ENCODE peak calls at places on chromosomes 16 and 17, in six cellular contexts. P is effector memory CD4-positive, alpha-beta T cell; L is foreskin keratinocyte; Y is A549; U is cardiac muscle cell; V is GM23248. W is an unnamed sample. For H3K4me1, the result is how much of the 10 kb centered on the place peaks cover.

GRCh38 chr17:38671939-38672720 is 2.6 kb downstream of the EPOP start:
- DNase-seq in L (no peak), V (no peak), U (peak), Y (no peak), P (no peak), W (no peak)

GRCh38 chr17:13143001-13143400 is 125.2 kb upstream of the ELAC2 start:
- DNase-seq in V (no peak), U (no peak), P (no peak), Y (no peak), L (no peak), W (no peak)

GRCh38 chr16:6905601-6906000 is 427.0 kb upstream of the RBFOX1 start:
- DNase-seq in V (no peak), L (no peak), Y (no peak), P (no peak), U (no peak), W (no peak)

GRCh38 chr17:68182016-68182315 is 65.9 kb upstream of the AMZ2 start:
- DNase-seq in V (no peak), Y (no peak), L (no peak), U (no peak), P (no peak), W (no peak)

GRCh38 chr17:43449470-43450202 is 34.1 kb upstream of the DHX8 start:
- DNase-seq in U (no peak), P (no peak), L (no peak), V (peak), Y (peak), W (no peak)

GRCh38 chr17:79668344-79669250 is 57.7 kb upstream of the RBFOX3 start:
- DNase-seq in Y (no peak), V (no peak), L (no peak), U (no peak), P (no peak), W (no peak)

GRCh38 chr17:42670199-42670924 is 6.4 kb downstream of the PLEKHH3 start:
- DNase-seq in L (no peak), V (no peak), Y (no peak), U (no peak), P (peak), W (peak)

GRCh38 chr16:3065742-3066439 is 451 bp downstream of the IL32 start:
- DNase-seq in Y (no peak), L (no peak), V (no peak), U (no peak), P (no peak), W (no peak)

GRCh38 chr16:1057252-1057932 is 15.2 kb upstream of the SSTR5 start:
- DNase-seq in V (peak), L (no peak), U (peak), P (peak), Y (peak), W (peak)

GRCh38 chr16:86810062-86810461 is 231.7 kb downstream of the FOXL1 start:
- DNase-seq in V (no peak), P (no peak), L (no peak), U (no peak), Y (no peak), W (no peak)

GRCh38 chr16:84013787-84014569 is 28.6 kb downstream of the SLC38A8 start:
- DNase-seq in Y (peak), L (peak), U (peak), P (peak), V (peak), W (no peak)

GRCh38 chr16:86946981-86947380 is 368.6 kb downstream of the FOXL1 start:
- DNase-seq in U (no peak), V (no peak), P (no peak), Y (no peak), L (no peak), W (no peak)

GRCh38 chr16:4415538-4416199 is 727 bp downstream of the CORO7 start:
- DNase-seq in P (peak), L (no peak), V (peak), U (peak), Y (peak), W (peak)

GRCh38 chr17:27082775-27083154 is 211.1 kb upstream of the WSB1 start:
- DNase-seq in Y (no peak), V (no peak), P (no peak), U (no peak), L (no peak), W (no peak)

GRCh38 chr17:19398301-19399181 is 11.6 kb upstream of the MFAP4 start:
- DNase-seq in P (no peak), L (no peak), V (peak), Y (no peak), U (no peak), W (no peak)

GRCh38 chr16:77788196-77789084 is at the start of gene VAT1L:
- DNase-seq in Y (peak), V (peak), U (peak), P (no peak), L (peak), W (no peak)

GRCh38 chr17:2266045-2266864 is 37.3 kb downstream of the SMG6 start:
- DNase-seq in L (no peak), Y (no peak), P (peak), U (no peak), V (no peak), W (peak)

GRCh38 chr17:63985387-63986140 is 12.6 kb upstream of the PRR29 start:
- DNase-seq in V (no peak), Y (no peak), P (no peak), U (no peak), L (no peak), W (no peak)

GRCh38 chr17:63986842-63987615 is 11.1 kb upstream of the PRR29 start:
- DNase-seq in Y (no peak), P (no peak), L (no peak), V (no peak), U (peak), W (no peak)

GRCh38 chr17:63984206-63984605 is 11.5 kb upstream of the SCN4A start:
- DNase-seq in L (no peak), Y (no peak), P (no peak), V (peak), U (no peak), W (no peak)

GRCh38 chr17:63984651-63985386 is 12.1 kb upstream of the SCN4A start:
- DNase-seq in V (peak), L (peak), P (peak), Y (no peak), U (no peak), W (peak)

DNA sequence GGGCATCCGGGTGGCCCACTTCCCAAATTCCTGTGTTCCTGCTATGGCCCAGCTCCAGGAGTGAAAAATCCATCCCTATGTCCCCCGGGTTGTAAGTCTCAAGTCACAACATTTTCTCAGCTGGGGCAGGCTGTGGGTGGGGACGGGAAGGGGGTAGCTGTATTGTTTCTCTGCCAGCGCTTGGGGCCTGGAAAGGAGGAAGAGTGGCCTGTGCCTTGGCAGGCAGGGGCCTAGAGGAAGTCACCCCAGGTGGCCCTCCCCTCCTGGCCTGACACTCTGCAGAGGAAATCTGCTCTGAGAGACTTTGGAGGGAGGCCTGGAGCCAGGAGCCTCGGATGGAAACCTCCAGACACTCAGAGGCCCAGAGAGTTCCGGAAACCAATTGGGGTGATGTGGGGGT is 10.6 kb upstream of the SCN4A start:
- DNase-seq in U (no peak), V (no peak), Y (no peak), L (no peak), P (no peak), W (no peak)
- H3K4me1 ChIP-seq in U (under half), V (under half), Y (under half), L (under half), P (under half), W (under half)

GRCh38 chr16:11326737-11327276 is 18.5 kb upstream of the RMI2 start:
- DNase-seq in V (no peak), P (no peak), Y (no peak), L (no peak), U (no peak), W (no peak)

GRCh38 chr16:11327277-11328171 is 17.7 kb upstream of the RMI2 start:
- DNase-seq in L (no peak), P (no peak), Y (no peak), V (no peak), U (no peak), W (no peak)

GRCh38 chr16:11329080-11329491 is 16.2 kb upstream of the RMI2 start:
- DNase-seq in P (no peak), U (no peak), L (no peak), V (peak), Y (peak), W (no peak)

GRCh38 chr16:11329891-11330290 is 15.4 kb upstream of the RMI2 start:
- DNase-seq in U (no peak), Y (no peak), L (no peak), P (no peak), V (no peak), W (no peak)

DNA sequence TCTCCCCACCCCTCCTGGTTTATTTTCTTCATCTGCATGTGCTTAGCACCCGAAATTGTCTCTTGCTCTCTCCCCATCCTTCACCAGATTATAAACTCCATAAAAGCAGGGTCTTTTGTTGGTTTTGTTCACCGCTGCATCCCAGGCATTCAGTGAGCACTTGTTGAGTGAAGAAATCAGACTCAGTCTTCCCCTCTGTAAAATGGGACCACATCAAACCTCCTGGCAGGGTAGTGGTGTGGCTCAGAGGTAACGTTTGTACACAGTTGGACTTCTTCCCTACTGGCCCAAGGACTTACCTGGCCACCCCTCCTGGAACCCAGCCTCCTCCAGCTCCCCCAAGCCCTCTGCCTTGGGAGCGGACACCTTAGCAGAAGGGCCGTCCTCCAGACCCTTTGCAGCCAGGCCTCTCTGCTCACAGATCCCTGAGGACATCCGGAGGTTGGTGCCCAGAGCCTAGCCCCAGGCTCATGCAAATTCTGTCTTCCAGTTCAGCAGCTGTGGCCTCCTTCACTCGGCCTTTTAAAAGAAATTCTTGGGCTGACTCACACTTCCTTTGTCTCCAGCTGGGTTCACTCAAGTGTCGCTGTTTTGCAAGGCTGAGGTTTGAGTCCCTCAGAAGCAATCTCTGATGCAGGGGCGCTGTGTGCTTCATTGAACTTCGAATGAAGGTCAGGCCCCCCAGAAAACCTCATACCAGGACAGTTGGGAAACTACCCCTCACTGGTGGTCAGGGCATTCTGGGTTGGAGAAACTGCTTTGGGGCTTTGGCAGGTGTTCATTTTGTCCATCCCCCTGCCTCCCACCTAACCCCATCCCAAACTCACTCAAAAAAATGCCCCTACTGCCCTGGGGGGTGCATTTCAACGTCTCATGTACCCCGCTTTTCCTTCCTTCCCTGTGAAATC is 16.8 kb upstream of the RMI2 start:
- DNase-seq in Y (peak), U (peak), P (peak), L (peak), V (peak), W (peak)
- H3K4me1 ChIP-seq in Y (under half), U (under half), P (under half), L (under half), V (under half), W (under half)

GRCh38 chr17:77455111-77455877 is 314.5 kb downstream of the SEC14L1 start:
- DNase-seq in P (no peak), L (no peak), Y (no peak), U (no peak), V (no peak), W (no peak)

GRCh38 chr17:77454560-77455095 is 313.9 kb downstream of the SEC14L1 start:
- DNase-seq in V (no peak), L (no peak), Y (no peak), P (no peak), U (no peak), W (peak)

GRCh38 chr17:77451894-77452852 is 311.4 kb downstream of the SEC14L1 start:
- DNase-seq in L (no peak), U (peak), V (peak), P (no peak), Y (no peak), W (no peak)

GRCh38 chr17:77455878-77456234 is 315.1 kb downstream of the SEC14L1 start:
- DNase-seq in V (no peak), Y (no peak), U (no peak), P (no peak), L (no peak), W (no peak)

GRCh38 chr17:77453613-77454559 is 313.1 kb downstream of the SEC14L1 start:
- DNase-seq in V (no peak), U (peak), Y (no peak), P (peak), L (peak), W (peak)
- H3K4me1 ChIP-seq in V (under half), U (half or more), Y (under half), P (half or more), L (under half), W (half or more)

DNA sequence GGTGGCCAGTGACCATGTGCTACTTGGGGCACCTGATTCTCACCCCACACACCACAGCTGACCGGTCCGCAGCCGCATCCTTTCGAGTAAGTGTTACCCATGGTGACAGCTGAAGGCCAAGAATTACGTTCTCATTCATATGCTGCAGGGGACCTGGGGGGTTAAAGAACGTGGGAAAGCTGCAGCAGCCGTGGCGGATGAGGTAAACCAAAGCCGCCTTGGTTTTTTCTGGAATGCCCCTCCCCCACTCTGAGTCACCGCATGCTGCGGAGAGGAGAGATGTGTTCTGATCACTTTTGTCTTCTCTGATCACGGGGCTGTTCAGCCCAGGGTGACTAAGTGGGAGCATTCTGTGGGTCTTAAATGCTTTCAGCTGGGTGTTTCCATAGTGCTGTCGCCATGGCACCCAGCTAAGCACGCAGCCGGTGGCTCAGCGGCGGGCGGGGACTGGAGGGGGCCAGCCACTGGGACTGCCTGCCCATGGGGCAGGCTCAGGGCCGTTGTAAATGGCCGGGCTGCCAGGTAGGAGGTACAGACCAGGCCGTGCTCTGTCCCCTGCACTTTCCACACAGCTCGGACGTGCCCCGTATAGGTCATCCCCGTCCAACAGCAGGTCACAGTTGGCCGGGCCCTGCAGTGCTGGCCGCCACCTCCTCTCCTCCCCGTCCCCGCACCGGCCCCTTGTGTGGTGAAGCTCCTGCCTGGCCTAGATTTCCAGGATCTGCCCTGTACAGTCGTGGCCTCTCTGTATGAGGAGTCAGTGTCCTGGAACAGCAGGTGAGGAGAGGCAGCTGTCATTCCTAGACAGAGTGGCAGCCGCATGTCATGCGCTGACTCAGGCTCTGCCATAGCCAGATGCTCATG is 60.0 kb downstream of the BAIAP2 start:
- DNase-seq in V (peak), U (peak), P (peak), Y (peak), L (peak), W (peak)
- H3K4me1 ChIP-seq in V (under half), U (under half), P (under half), Y (half or more), L (under half), W (half or more)

GRCh38 chr17:59627770-59628171 is 8.1 kb downstream of the CLTC start:
- DNase-seq in P (no peak), V (no peak), Y (no peak), L (no peak), U (no peak), W (no peak)
- H3K4me1 ChIP-seq in P (under half), V (half or more), Y (half or more), L (under half), U (under half), W (half or more)

DNA sequence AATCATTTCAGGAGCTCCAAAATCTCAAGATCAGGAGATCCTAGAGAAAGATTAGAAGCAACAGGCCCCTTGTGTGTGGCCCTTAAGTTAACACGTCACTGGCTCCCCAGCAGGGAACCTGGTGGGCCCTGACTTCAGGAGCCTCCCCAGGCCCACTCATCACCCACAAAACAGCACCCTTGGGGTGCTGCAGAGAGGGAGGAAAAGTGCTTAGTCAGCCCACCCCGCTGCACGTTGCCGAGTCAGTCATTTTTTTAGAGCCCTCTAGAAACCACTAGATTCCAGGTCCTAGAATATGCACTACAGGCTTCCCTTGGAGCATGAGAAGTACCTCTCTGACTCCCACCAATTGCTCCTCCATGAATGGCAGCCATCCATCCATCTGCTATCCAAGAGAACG is 156.6 kb downstream of the XYLT1 start:
- DNase-seq in P (no peak), L (no peak), Y (no peak), U (no peak), V (no peak), W (no peak)
- H3K4me1 ChIP-seq in P (under half), L (under half), Y (under half), U (under half), V (under half), W (under half)

DNA sequence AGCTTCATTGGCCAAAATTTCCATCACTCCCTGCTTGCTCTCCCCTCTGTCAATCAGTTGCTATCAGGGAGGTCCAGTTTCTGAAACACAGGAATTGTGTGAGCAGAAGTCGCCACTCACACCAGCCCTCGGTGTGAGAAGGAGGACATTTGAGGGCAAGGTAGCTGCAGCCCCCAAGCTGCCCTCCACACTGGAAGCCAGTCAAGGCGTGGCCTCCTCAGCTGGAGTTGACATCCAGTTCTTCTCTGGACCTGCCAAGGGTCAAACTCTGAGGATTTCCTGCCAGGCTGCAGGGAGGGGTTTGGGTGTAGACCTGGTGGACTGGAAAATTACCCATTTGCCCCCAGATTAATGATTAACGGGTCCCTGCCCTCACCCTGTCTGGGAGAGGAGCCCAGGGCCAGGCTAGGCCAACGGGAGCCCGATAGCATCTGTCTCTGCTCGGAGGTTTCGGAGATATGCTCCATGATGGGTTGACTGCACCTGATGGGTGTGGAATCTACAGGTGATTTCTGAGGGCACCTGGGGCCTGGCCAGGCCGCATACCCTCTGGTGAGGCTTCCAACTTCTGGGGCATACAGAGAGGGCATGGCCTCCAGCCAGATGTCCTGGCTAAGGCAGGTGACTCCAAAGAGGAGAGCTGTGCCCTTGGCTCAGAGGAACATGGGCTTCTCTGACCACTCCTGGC is 18.9 kb downstream of the WNT9B start:
- DNase-seq in Y (no peak), L (no peak), V (no peak), U (no peak), P (no peak), W (no peak)
- H3K4me1 ChIP-seq in Y (under half), L (under half), V (under half), U (under half), P (under half), W (under half)

GRCh38 chr16:85363427-85363826 is 249.7 kb upstream of the GSE1 start:
- DNase-seq in U (no peak), V (no peak), L (no peak), P (no peak), Y (no peak), W (no peak)
- H3K4me1 ChIP-seq in U (under half), V (under half), L (under half), P (under half), Y (under half), W (under half)

DNA sequence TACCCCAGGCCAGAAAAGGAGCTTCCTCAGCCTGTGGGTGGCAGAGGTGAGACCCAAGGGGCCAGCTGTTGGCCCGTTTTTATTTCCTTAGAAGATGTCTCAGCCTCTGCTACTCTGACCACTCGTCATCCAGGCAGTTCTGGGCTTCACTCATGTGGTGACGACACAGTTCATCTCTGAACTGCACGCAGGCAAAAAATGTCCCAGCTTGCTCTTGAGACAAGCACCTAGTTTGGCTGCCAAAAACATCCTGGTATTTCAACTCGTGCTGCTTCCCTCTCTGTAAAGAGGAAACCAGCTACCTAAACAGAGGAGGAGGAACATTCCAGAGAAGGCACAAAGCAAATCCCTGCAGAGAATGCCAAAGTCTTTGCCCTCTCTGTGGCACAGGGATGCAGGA is 125.7 kb downstream of the XYLT1 start:
- DNase-seq in L (no peak), V (peak), U (no peak), P (no peak), Y (no peak), W (no peak)
- H3K4me1 ChIP-seq in L (under half), V (under half), U (under half), P (under half), Y (under half), W (half or more)

GRCh38 chr16:85290626-85291301 is 178.5 kb upstream of the CIBAR2 start:
- DNase-seq in U (no peak), Y (no peak), P (no peak), L (no peak), V (no peak), W (no peak)

GRCh38 chr16:85289760-85290625 is 177.7 kb upstream of the CIBAR2 start:
- DNase-seq in U (no peak), L (no peak), P (no peak), Y (no peak), V (no peak), W (no peak)

GRCh38 chr16:85293899-85294642 is 181.8 kb upstream of the CIBAR2 start:
- DNase-seq in V (no peak), P (no peak), U (no peak), L (no peak), Y (no peak), W (no peak)

GRCh38 chr16:85288869-85289660 is 176.8 kb upstream of the CIBAR2 start:
- DNase-seq in L (no peak), V (no peak), U (no peak), P (no peak), Y (no peak), W (no peak)

GRCh38 chr16:85291302-85292148 is 179.3 kb upstream of the CIBAR2 start:
- DNase-seq in L (no peak), V (no peak), P (no peak), Y (no peak), U (no peak), W (no peak)
- H3K4me1 ChIP-seq in L (under half), V (under half), P (under half), Y (under half), U (under half), W (under half)